ENCODE peak calls at places on chromosomes 16 and 17, in ten cellular contexts. One of them, this sample, is unnamed.

GRCh38 chr16:4801962-4802658 is at the start of gene ROGDI:
- DNase-seq in heart right ventricle: peak
- DNase-seq in AG04450: no peak
- DNase-seq in LNCaP clone FGC: peak
- DNase-seq in progenitor cell of endocrine pancreas: peak
- DNase-seq in cardiac muscle cell: peak
- DNase-seq in OCI-LY7: peak
- DNase-seq in GM10248: peak
- DNase-seq in left lung: peak
- DNase-seq in osteocyte: no peak
- DNase-seq in this sample: peak

GRCh38 chr16:68283840-68284595 is 19.7 kb downstream of the SLC7A6 start:
- DNase-seq in heart right ventricle: no peak
- DNase-seq in AG04450: no peak
- DNase-seq in LNCaP clone FGC: no peak
- DNase-seq in progenitor cell of endocrine pancreas: no peak
- DNase-seq in cardiac muscle cell: peak
- DNase-seq in OCI-LY7: peak
- DNase-seq in GM10248: peak
- DNase-seq in left lung: no peak
- DNase-seq in osteocyte: no peak
- DNase-seq in this sample: peak

GRCh38 chr16:1532081-1532760 is 1.2 kb upstream of the TMEM204 start:
- DNase-seq in heart right ventricle: peak
- DNase-seq in AG04450: no peak
- DNase-seq in LNCaP clone FGC: peak
- DNase-seq in progenitor cell of endocrine pancreas: no peak
- DNase-seq in cardiac muscle cell: no peak
- DNase-seq in OCI-LY7: no peak
- DNase-seq in GM10248: no peak
- DNase-seq in left lung: peak
- DNase-seq in osteocyte: no peak
- DNase-seq in this sample: no peak

GRCh38 chr17:29956225-29956624 is 14.8 kb downstream of the EFCAB5 start:
- DNase-seq in heart right ventricle: no peak
- DNase-seq in AG04450: no peak
- DNase-seq in LNCaP clone FGC: no peak
- DNase-seq in progenitor cell of endocrine pancreas: no peak
- DNase-seq in cardiac muscle cell: no peak
- DNase-seq in OCI-LY7: no peak
- DNase-seq in GM10248: no peak
- DNase-seq in left lung: no peak
- DNase-seq in osteocyte: no peak
- DNase-seq in this sample: no peak

GRCh38 chr16:3983081-3983520 is 102.6 kb upstream of the CREBBP start:
- DNase-seq in heart right ventricle: peak
- DNase-seq in AG04450: no peak
- DNase-seq in LNCaP clone FGC: peak
- DNase-seq in progenitor cell of endocrine pancreas: peak
- DNase-seq in cardiac muscle cell: peak
- DNase-seq in OCI-LY7: no peak
- DNase-seq in GM10248: peak
- DNase-seq in left lung: no peak
- DNase-seq in osteocyte: no peak
- DNase-seq in this sample: peak

GRCh38 chr17:31067699-31068184 is 27.0 kb upstream of the NF1 start:
- DNase-seq in heart right ventricle: no peak
- DNase-seq in AG04450: peak
- DNase-seq in LNCaP clone FGC: no peak
- DNase-seq in progenitor cell of endocrine pancreas: no peak
- DNase-seq in cardiac muscle cell: peak
- DNase-seq in OCI-LY7: no peak
- DNase-seq in GM10248: no peak
- DNase-seq in left lung: no peak
- DNase-seq in osteocyte: no peak
- DNase-seq in this sample: no peak

GRCh38 chr17:79843475-79843916 is 4.3 kb upstream of the CBX4 start:
- DNase-seq in heart right ventricle: peak
- DNase-seq in AG04450: no peak
- DNase-seq in LNCaP clone FGC: no peak
- DNase-seq in progenitor cell of endocrine pancreas: no peak
- DNase-seq in cardiac muscle cell: no peak
- DNase-seq in OCI-LY7: no peak
- DNase-seq in GM10248: no peak
- DNase-seq in left lung: no peak
- DNase-seq in osteocyte: no peak
- DNase-seq in this sample: peak

GRCh38 chr17:5825717-5826330 is 241.5 kb upstream of the NLRP1 start:
- DNase-seq in heart right ventricle: no peak
- DNase-seq in AG04450: peak
- DNase-seq in LNCaP clone FGC: no peak
- DNase-seq in progenitor cell of endocrine pancreas: no peak
- DNase-seq in cardiac muscle cell: no peak
- DNase-seq in OCI-LY7: no peak
- DNase-seq in GM10248: no peak
- DNase-seq in left lung: no peak
- DNase-seq in osteocyte: peak
- DNase-seq in this sample: no peak

GRCh38 chr16:52613508-52613907 is 66.6 kb upstream of the TOX3 start:
- DNase-seq in heart right ventricle: no peak
- DNase-seq in AG04450: no peak
- DNase-seq in LNCaP clone FGC: no peak
- DNase-seq in progenitor cell of endocrine pancreas: no peak
- DNase-seq in cardiac muscle cell: no peak
- DNase-seq in OCI-LY7: peak
- DNase-seq in GM10248: no peak
- DNase-seq in left lung: no peak
- DNase-seq in osteocyte: no peak
- DNase-seq in this sample: no peak

GRCh38 chr17:20927586-20927985 is 115.2 kb downstream of the USP22 start:
- DNase-seq in heart right ventricle: no peak
- DNase-seq in AG04450: no peak
- DNase-seq in LNCaP clone FGC: no peak
- DNase-seq in progenitor cell of endocrine pancreas: no peak
- DNase-seq in cardiac muscle cell: no peak
- DNase-seq in OCI-LY7: no peak
- DNase-seq in GM10248: no peak
- DNase-seq in left lung: no peak
- DNase-seq in osteocyte: no peak
- DNase-seq in this sample: no peak

GRCh38 chr16:57384248-57385070 is 12.2 kb downstream of the CX3CL1 start:
- DNase-seq in heart right ventricle: no peak
- DNase-seq in AG04450: no peak
- DNase-seq in LNCaP clone FGC: no peak
- DNase-seq in progenitor cell of endocrine pancreas: no peak
- DNase-seq in cardiac muscle cell: no peak
- DNase-seq in OCI-LY7: peak
- DNase-seq in GM10248: no peak
- DNase-seq in left lung: no peak
- DNase-seq in osteocyte: no peak
- DNase-seq in this sample: no peak

GRCh38 chr17:28513476-28513875 is 7.3 kb downstream of the FOXN1 start:
- DNase-seq in heart right ventricle: no peak
- DNase-seq in AG04450: no peak
- DNase-seq in LNCaP clone FGC: no peak
- DNase-seq in progenitor cell of endocrine pancreas: no peak
- DNase-seq in cardiac muscle cell: no peak
- DNase-seq in OCI-LY7: no peak
- DNase-seq in GM10248: no peak
- DNase-seq in left lung: peak
- DNase-seq in osteocyte: no peak
- DNase-seq in this sample: no peak

GRCh38 chr17:28509784-28510183 is 3.6 kb downstream of the FOXN1 start:
- DNase-seq in heart right ventricle: no peak
- DNase-seq in AG04450: no peak
- DNase-seq in LNCaP clone FGC: no peak
- DNase-seq in progenitor cell of endocrine pancreas: no peak
- DNase-seq in cardiac muscle cell: no peak
- DNase-seq in OCI-LY7: no peak
- DNase-seq in GM10248: no peak
- DNase-seq in left lung: no peak
- DNase-seq in osteocyte: no peak
- DNase-seq in this sample: no peak

GRCh38 chr17:28514571-28515002 is 8.4 kb downstream of the FOXN1 start:
- DNase-seq in heart right ventricle: no peak
- DNase-seq in AG04450: no peak
- DNase-seq in LNCaP clone FGC: no peak
- DNase-seq in progenitor cell of endocrine pancreas: no peak
- DNase-seq in cardiac muscle cell: no peak
- DNase-seq in OCI-LY7: no peak
- DNase-seq in GM10248: no peak
- DNase-seq in left lung: peak
- DNase-seq in osteocyte: no peak
- DNase-seq in this sample: no peak

GRCh38 chr17:28515518-28515917 is 9.4 kb downstream of the FOXN1 start:
- DNase-seq in heart right ventricle: no peak
- DNase-seq in AG04450: no peak
- DNase-seq in LNCaP clone FGC: no peak
- DNase-seq in progenitor cell of endocrine pancreas: no peak
- DNase-seq in cardiac muscle cell: no peak
- DNase-seq in OCI-LY7: no peak
- DNase-seq in GM10248: no peak
- DNase-seq in left lung: no peak
- DNase-seq in osteocyte: no peak
- DNase-seq in this sample: no peak

GRCh38 chr17:28511858-28512461 is 5.8 kb downstream of the FOXN1 start:
- DNase-seq in heart right ventricle: no peak
- DNase-seq in AG04450: no peak
- DNase-seq in LNCaP clone FGC: no peak
- DNase-seq in progenitor cell of endocrine pancreas: no peak
- DNase-seq in cardiac muscle cell: no peak
- DNase-seq in OCI-LY7: no peak
- DNase-seq in GM10248: no peak
- DNase-seq in left lung: peak
- DNase-seq in osteocyte: no peak
- DNase-seq in this sample: no peak
- TF ChIP-seq CTCF in heart right ventricle: no peak
- TF ChIP-seq CTCF in AG04450: no peak
- TF ChIP-seq CTCF in LNCaP clone FGC: no peak
- TF ChIP-seq CTCF in progenitor cell of endocrine pancreas: no peak
- TF ChIP-seq CTCF in cardiac muscle cell: no peak
- TF ChIP-seq CTCF in OCI-LY7: no peak
- TF ChIP-seq CTCF in GM10248: no peak
- TF ChIP-seq CTCF in left lung: no peak
- TF ChIP-seq CTCF in osteocyte: no peak
- TF ChIP-seq CTCF in this sample: no peak

GRCh38 chr17:81471804-81472456 is 40.7 kb downstream of the ACTG1 start:
- DNase-seq in heart right ventricle: no peak
- DNase-seq in AG04450: no peak
- DNase-seq in LNCaP clone FGC: no peak
- DNase-seq in progenitor cell of endocrine pancreas: no peak
- DNase-seq in cardiac muscle cell: peak
- DNase-seq in OCI-LY7: peak
- DNase-seq in GM10248: no peak
- DNase-seq in left lung: no peak
- DNase-seq in osteocyte: no peak
- DNase-seq in this sample: no peak
- TF ChIP-seq CTCF in heart right ventricle: no peak
- TF ChIP-seq CTCF in AG04450: no peak
- TF ChIP-seq CTCF in LNCaP clone FGC: no peak
- TF ChIP-seq CTCF in progenitor cell of endocrine pancreas: no peak
- TF ChIP-seq CTCF in cardiac muscle cell: no peak
- TF ChIP-seq CTCF in OCI-LY7: no peak
- TF ChIP-seq CTCF in GM10248: no peak
- TF ChIP-seq CTCF in left lung: no peak
- TF ChIP-seq CTCF in osteocyte: no peak
- TF ChIP-seq CTCF in this sample: no peak

GRCh38 chr16:17416461-17417221 is 54.1 kb downstream of the XYLT1 start:
- DNase-seq in heart right ventricle: no peak
- DNase-seq in AG04450: no peak
- DNase-seq in LNCaP clone FGC: no peak
- DNase-seq in progenitor cell of endocrine pancreas: no peak
- DNase-seq in cardiac muscle cell: peak
- DNase-seq in OCI-LY7: peak
- DNase-seq in GM10248: peak
- DNase-seq in left lung: peak
- DNase-seq in osteocyte: no peak
- DNase-seq in this sample: peak
- TF ChIP-seq CTCF in heart right ventricle: peak
- TF ChIP-seq CTCF in AG04450: peak
- TF ChIP-seq CTCF in LNCaP clone FGC: no peak
- TF ChIP-seq CTCF in progenitor cell of endocrine pancreas: peak
- TF ChIP-seq CTCF in cardiac muscle cell: peak
- TF ChIP-seq CTCF in OCI-LY7: peak
- TF ChIP-seq CTCF in GM10248: peak
- TF ChIP-seq CTCF in left lung: no peak
- TF ChIP-seq CTCF in osteocyte: peak
- TF ChIP-seq CTCF in this sample: peak

DNA sequence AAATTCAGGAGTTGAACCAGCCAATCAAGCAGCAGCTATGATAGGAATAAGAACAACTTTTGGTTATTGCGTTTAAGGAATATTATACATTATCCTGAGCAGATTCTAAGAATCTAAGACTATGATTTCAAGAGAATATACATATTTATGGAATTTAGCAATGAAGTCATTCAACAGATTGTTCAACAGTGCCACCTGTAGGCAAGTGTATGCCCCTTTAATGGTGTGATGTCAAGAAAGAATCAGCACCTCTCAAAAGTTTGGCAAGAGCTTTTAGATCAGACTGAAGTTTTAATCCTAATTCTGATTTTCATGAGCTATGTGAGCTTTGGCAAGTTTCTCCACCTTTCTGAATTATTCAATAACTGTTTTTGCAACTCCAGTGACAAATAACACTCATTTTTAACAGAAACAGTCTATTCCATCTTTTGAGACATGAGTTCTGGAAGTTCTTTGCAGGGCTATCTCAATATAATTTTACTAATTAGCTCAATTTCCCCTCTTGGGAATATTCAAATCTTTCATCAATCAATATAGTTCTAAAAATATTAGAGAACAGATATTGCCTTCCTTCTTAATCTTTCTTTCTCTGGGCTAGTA is 474.3 kb upstream of the TOM1L1 start:
- DNase-seq in heart right ventricle: no peak
- DNase-seq in AG04450: no peak
- DNase-seq in LNCaP clone FGC: no peak
- DNase-seq in progenitor cell of endocrine pancreas: no peak
- DNase-seq in cardiac muscle cell: peak
- DNase-seq in OCI-LY7: peak
- DNase-seq in GM10248: no peak
- DNase-seq in left lung: no peak
- DNase-seq in osteocyte: no peak
- DNase-seq in this sample: no peak
- TF ChIP-seq CTCF in heart right ventricle: peak
- TF ChIP-seq CTCF in AG04450: no peak
- TF ChIP-seq CTCF in LNCaP clone FGC: peak
- TF ChIP-seq CTCF in progenitor cell of endocrine pancreas: peak
- TF ChIP-seq CTCF in cardiac muscle cell: no peak
- TF ChIP-seq CTCF in OCI-LY7: peak
- TF ChIP-seq CTCF in GM10248: peak
- TF ChIP-seq CTCF in left lung: no peak
- TF ChIP-seq CTCF in osteocyte: peak
- TF ChIP-seq CTCF in this sample: peak

GRCh38 chr17:40726919-40727318 is 23.4 kb upstream of the KRT24 start:
- DNase-seq in heart right ventricle: no peak
- DNase-seq in AG04450: no peak
- DNase-seq in LNCaP clone FGC: no peak
- DNase-seq in progenitor cell of endocrine pancreas: no peak
- DNase-seq in cardiac muscle cell: no peak
- DNase-seq in OCI-LY7: peak
- DNase-seq in GM10248: no peak
- DNase-seq in left lung: no peak
- DNase-seq in osteocyte: no peak
- DNase-seq in this sample: no peak
- TF ChIP-seq CTCF in heart right ventricle: peak
- TF ChIP-seq CTCF in AG04450: peak
- TF ChIP-seq CTCF in LNCaP clone FGC: peak
- TF ChIP-seq CTCF in progenitor cell of endocrine pancreas: peak
- TF ChIP-seq CTCF in cardiac muscle cell: peak
- TF ChIP-seq CTCF in OCI-LY7: peak
- TF ChIP-seq CTCF in GM10248: peak
- TF ChIP-seq CTCF in left lung: peak
- TF ChIP-seq CTCF in osteocyte: peak
- TF ChIP-seq CTCF in this sample: peak